ENCODE peak calls at places on chromosome X, in five cellular contexts. K is HepG2, I is SK-N-SH, Q is GM12892, M is K562. L is an unnamed sample.

GRCh38 chrX:7170903-7171302 is 22.9 kb upstream of the PUDP start:
- DNase-seq in K (peak; percentile 29), I (peak; percentile 28), Q (no peak), M (peak; percentile 56), L (no peak)

GRCh38 chrX:30308263-30309138 is 689 bp downstream of the NR0B1 start:
- DNase-seq in K (no peak), I (peak; percentile 26), Q (no peak), M (no peak), L (peak; percentile 6)

GRCh38 chrX:24151513-24151912 is 2.0 kb downstream of the ZFX start:
- DNase-seq in K (no peak), I (no peak), Q (no peak), M (no peak), L (no peak)

GRCh38 chrX:65596270-65596669 is 61.7 kb upstream of the LAS1L start:
- DNase-seq in K (no peak), I (no peak), Q (no peak), M (peak; percentile 13), L (no peak)

GRCh38 chrX:44058339-44058738 is 85.1 kb upstream of the NDP start:
- DNase-seq in K (no peak), I (no peak), Q (no peak), M (no peak), L (no peak)

GRCh38 chrX:39734174-39734776 is 363.5 kb downstream of the BCOR start:
- DNase-seq in K (no peak), I (no peak), Q (no peak), M (no peak), L (no peak)

GRCh38 chrX:40094900-40095587 is 2.7 kb downstream of the BCOR start:
- DNase-seq in K (no peak), I (peak; percentile 30), Q (no peak), M (no peak), L (no peak)

GRCh38 chrX:38275615-38276014 is 51.7 kb downstream of the RPGR start:
- DNase-seq in K (peak; percentile 51), I (no peak), Q (no peak), M (no peak), L (no peak)

GRCh38 chrX:38206542-38206941 is 14.1 kb downstream of the SRPX start:
- DNase-seq in K (no peak), I (no peak), Q (no peak), M (no peak), L (no peak)

GRCh38 chrX:72294497-72294896 is 11.2 kb downstream of the CITED1 start:
- DNase-seq in K (no peak), I (no peak), Q (no peak), M (no peak), L (no peak)

GRCh38 chrX:40078489-40079288 is 19.1 kb downstream of the BCOR start:
- DNase-seq in K (no peak), I (no peak), Q (no peak), M (no peak), L (no peak)

GRCh38 chrX:123088930-123089329 is 95.1 kb upstream of the GRIA3 start:
- DNase-seq in K (no peak), I (no peak), Q (no peak), M (no peak), L (no peak)

GRCh38 chrX:12814434-12814833 is 23.2 kb downstream of the PRPS2 start:
- DNase-seq in K (peak; percentile 29), I (peak; percentile 43), Q (peak; percentile 23), M (peak; percentile 22), L (no peak)

GRCh38 chrX:8987672-8988250 is 46.2 kb downstream of the FAM9B start:
- DNase-seq in K (no peak), I (no peak), Q (no peak), M (no peak), L (no peak)

GRCh38 chrX:51332188-51332942 is at the start of gene NUDT10:
- DNase-seq in K (no peak), I (peak; percentile 81), Q (peak; percentile 4), M (no peak), L (no peak)

GRCh38 chrX:64850371-64851082 is 125.7 kb downstream of the ZC4H2 start:
- DNase-seq in K (no peak), I (no peak), Q (no peak), M (no peak), L (no peak)

GRCh38 chrX:122777766-122778165 is 406.3 kb upstream of the GRIA3 start:
- DNase-seq in K (no peak), I (no peak), Q (no peak), M (no peak), L (no peak)

GRCh38 chrX:133215747-133216146 is 2.4 kb downstream of the TFDP3 start:
- DNase-seq in K (peak; percentile 8), I (peak; percentile 40), Q (no peak), M (no peak), L (no peak)

GRCh38 chrX:12210921-12211320 is 72.6 kb downstream of the FRMPD4 start:
- DNase-seq in K (no peak), I (no peak), Q (no peak), M (no peak), L (no peak)

GRCh38 chrX:132489256-132490085 is 633 bp upstream of the MBNL3 start:
- DNase-seq in K (no peak), I (peak; percentile 69), Q (peak; percentile 15), M (no peak), L (peak; percentile 9)

GRCh38 chrX:40031861-40032422 is 65.8 kb downstream of the BCOR start:
- DNase-seq in K (no peak), I (no peak), Q (no peak), M (no peak), L (no peak)

GRCh38 chrX:11537141-11537540 is 128.6 kb downstream of the ARHGAP6 start:
- DNase-seq in K (no peak), I (no peak), Q (no peak), M (no peak), L (no peak)

GRCh38 chrX:81708506-81708905 is 506.6 kb downstream of the SH3BGRL start:
- DNase-seq in K (no peak), I (no peak), Q (no peak), M (no peak), L (no peak)

GRCh38 chrX:46819136-46819535 is 17.7 kb upstream of the RP2 start:
- DNase-seq in K (peak; percentile 27), I (no peak), Q (no peak), M (no peak), L (no peak)

GRCh38 chrX:24703185-24703494 is 9.4 kb downstream of the POLA1 start:
- DNase-seq in K (no peak), I (no peak), Q (no peak), M (no peak), L (no peak)

GRCh38 chrX:37765507-37765906 is 14.4 kb upstream of the CYBB start:
- DNase-seq in K (no peak), I (no peak), Q (no peak), M (no peak), L (no peak)

GRCh38 chrX:13816899-13817298 is at the start of gene GPM6B:
- DNase-seq in K (no peak), I (no peak), Q (no peak), M (no peak), L (no peak)

GRCh38 chrX:44305921-44306320 is 37.6 kb downstream of the EFHC2 start:
- DNase-seq in K (no peak), I (no peak), Q (no peak), M (no peak), L (no peak)

GRCh38 chrX:11474576-11474975 is 181.4 kb downstream of the AMELX start:
- DNase-seq in K (no peak), I (no peak), Q (no peak), M (no peak), L (no peak)

GRCh38 chrX:2928583-2929434 is at the start of gene ARSD:
- DNase-seq in K (peak; percentile 74), I (peak; percentile 86), Q (peak; percentile 30), M (no peak), L (peak; percentile 41)

GRCh38 chrX:129759576-129760061 is 20.1 kb upstream of the SASH3 start:
- DNase-seq in K (no peak), I (no peak), Q (no peak), M (no peak), L (no peak)

GRCh38 chrX:40099046-40099968 is 1.5 kb upstream of the BCOR start:
- DNase-seq in K (no peak), I (peak; percentile 70), Q (peak; percentile 44), M (no peak), L (no peak)

GRCh38 chrX:107729558-107730297 is 45.9 kb downstream of the TSC22D3 start:
- DNase-seq in K (no peak), I (no peak), Q (no peak), M (no peak), L (no peak)

GRCh38 chrX:2360731-2361130 is 140.0 kb downstream of the DHRSX start:
- DNase-seq in K (peak; percentile 8), I (no peak), Q (no peak), M (peak; percentile 17), L (no peak)

GRCh38 chrX:107674480-107675364 is 46.4 kb downstream of the PRPS1 start:
- DNase-seq in K (no peak), I (no peak), Q (no peak), M (peak; percentile 31), L (no peak)

GRCh38 chrX:86930419-86930818 is 587.2 kb upstream of the KLHL4 start:
- DNase-seq in K (peak; percentile 8), I (no peak), Q (no peak), M (no peak), L (no peak)

GRCh38 chrX:47802589-47802988 is 34.1 kb upstream of the ZNF81 start:
- DNase-seq in K (peak; percentile 10), I (no peak), Q (no peak), M (no peak), L (no peak)

GRCh38 chrX:68895339-68896250 is 66.8 kb downstream of the EFNB1 start:
- DNase-seq in K (peak; percentile 3), I (peak; percentile 68), Q (no peak), M (peak; percentile 29), L (no peak)
- TF ChIP-seq TAF1 in K (no peak), I (no peak), Q (no peak), M (no peak), L (no peak)

GRCh38 chrX:16997313-16997712 is 50.9 kb downstream of the REPS2 start:
- DNase-seq in K (no peak), I (no peak), Q (no peak), M (no peak), L (no peak)
- TF ChIP-seq POLR2AphosphoS5 in K (no peak), I (no peak), Q (no peak), M (no peak), L (no peak)

DNA sequence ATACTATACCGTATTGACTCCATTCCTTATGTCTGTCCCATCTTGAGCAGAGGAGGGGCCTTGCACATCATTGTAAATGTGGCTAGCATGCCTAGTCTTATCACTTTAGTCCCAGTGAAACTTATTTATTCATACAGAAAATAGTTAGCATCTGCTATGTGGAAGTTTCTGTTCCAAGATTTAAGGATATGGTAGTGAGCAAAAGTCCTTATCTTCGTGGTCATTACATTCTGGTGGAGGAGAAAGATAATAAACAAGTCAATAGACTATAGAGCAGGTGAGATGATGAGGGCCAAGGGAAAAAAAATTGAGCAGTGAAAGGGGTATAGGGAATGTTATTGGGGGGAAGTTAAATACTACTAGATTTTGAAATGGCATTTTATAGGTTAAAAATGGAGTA is 63.4 kb upstream of the PRRG3 start:
- DNase-seq in K (no peak), I (no peak), Q (no peak), M (no peak), L (no peak)
- TF ChIP-seq TAF1 in K (no peak), I (no peak), Q (no peak), M (no peak), L (no peak)

DNA sequence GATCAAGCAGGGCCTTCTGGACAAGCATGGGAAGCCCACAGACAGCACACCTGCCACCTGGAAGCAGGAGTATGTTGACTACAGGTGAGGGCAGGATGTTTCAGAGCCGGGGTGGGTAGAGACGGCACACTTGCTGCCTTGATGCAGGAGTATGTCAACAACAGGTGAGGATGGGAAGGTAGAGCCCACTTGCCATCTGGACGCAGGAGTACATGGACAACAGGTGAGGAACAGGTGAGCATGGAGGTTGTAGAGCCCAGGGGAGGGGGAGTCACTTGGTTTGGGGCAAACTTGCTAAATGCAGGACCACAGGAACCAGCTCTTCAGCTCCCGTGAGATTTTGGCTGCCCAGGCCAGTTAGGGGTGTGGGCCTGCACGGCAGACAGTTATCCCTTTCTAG is 12.0 kb downstream of the DKC1 start:
- DNase-seq in K (no peak), I (no peak), Q (no peak), M (no peak), L (no peak)
- TF ChIP-seq POLR2AphosphoS5 in K (no peak), I (no peak), Q (no peak), M (no peak), L (no peak)

L was measured in GM12891.